ENCODE peak calls at places on chromosomes 11 and 22, in six cellular contexts. B, Z, W, P, Q and R are unnamed samples.

GRCh38 chr11:67409781-67410368 is 5.6 kb upstream of the CARNS1 start:
- DNase-seq in B (no peak), Z (no peak), W (peak), P (peak), Q (peak), R (no peak)

GRCh38 chr11:24932110-24933000 is 435.5 kb downstream of the LUZP2 start:
- DNase-seq in B (peak), Z (no peak), W (no peak), P (no peak), Q (peak), R (no peak)

GRCh38 chr11:122215244-122215992 is 99.4 kb upstream of the BLID start:
- DNase-seq in B (peak), Z (peak), W (peak), P (peak), Q (peak), R (peak)

GRCh38 chr11:10004526-10005113 is 289.4 kb downstream of the SBF2 start:
- DNase-seq in B (no peak), Z (no peak), W (no peak), P (no peak), Q (no peak), R (no peak)

GRCh38 chr22:43126506-43127165 is 16.1 kb downstream of the BIK start:
- DNase-seq in B (no peak), Z (no peak), W (peak), P (no peak), Q (no peak), R (no peak)

GRCh38 chr22:35337932-35338331 is 38.2 kb downstream of the TOM1 start:
- DNase-seq in B (no peak), Z (peak), W (peak), P (no peak), Q (no peak), R (peak)

GRCh38 chr11:101721270-101721669 is 137.5 kb upstream of the TRPC6 start:
- DNase-seq in B (no peak), Z (no peak), W (no peak), P (no peak), Q (no peak), R (no peak)

GRCh38 chr11:134586726-134587125 is 174.7 kb upstream of the B3GAT1 start:
- DNase-seq in B (no peak), Z (no peak), W (no peak), P (no peak), Q (no peak), R (no peak)

GRCh38 chr11:108697872-108698473 is 33.1 kb downstream of the DDX10 start:
- DNase-seq in B (peak), Z (no peak), W (peak), P (peak), Q (peak), R (peak)

GRCh38 chr11:121249039-121249663 is 43.4 kb upstream of the SC5D start:
- DNase-seq in B (no peak), Z (no peak), W (peak), P (no peak), Q (peak), R (no peak)

GRCh38 chr11:43950323-43950855 is 8.0 kb downstream of the C11orf96 start:
- DNase-seq in B (no peak), Z (no peak), W (no peak), P (no peak), Q (no peak), R (no peak)

GRCh38 chr11:72738199-72739141 is 13.7 kb downstream of the ARAP1 start:
- DNase-seq in B (no peak), Z (peak), W (peak), P (no peak), Q (no peak), R (peak)

GRCh38 chr22:19723165-19723989 is at the start of gene GP1BB:
- DNase-seq in B (peak), Z (no peak), W (peak), P (peak), Q (peak), R (peak)

GRCh38 chr11:68838572-68838964 is 3.1 kb downstream of the CPT1A start:
- DNase-seq in B (no peak), Z (no peak), W (peak), P (no peak), Q (no peak), R (peak)

GRCh38 chr22:36566720-36567119 is 37.8 kb upstream of the EIF3D start:
- DNase-seq in B (no peak), Z (no peak), W (no peak), P (no peak), Q (no peak), R (no peak)

GRCh38 chr11:131592734-131593133 is 222.3 kb downstream of the NTM start:
- DNase-seq in B (no peak), Z (no peak), W (no peak), P (no peak), Q (peak), R (no peak)

GRCh38 chr22:20469110-20469855 is 26.3 kb downstream of the KLHL22 start:
- DNase-seq in B (no peak), Z (no peak), W (no peak), P (no peak), Q (no peak), R (no peak)

GRCh38 chr22:25027052-25027525 is 74.6 kb downstream of the KIAA1671 start:
- DNase-seq in B (no peak), Z (no peak), W (no peak), P (no peak), Q (no peak), R (no peak)

GRCh38 chr11:44538375-44539054 is 26.9 kb upstream of the CD82 start:
- DNase-seq in B (peak), Z (peak), W (peak), P (peak), Q (peak), R (peak)